ENCODE peak calls at places on chromosome 4, in seven cellular contexts. One of them, this sample, is unnamed.

GRCh38 chr4:74181225-74181624 is 23.3 kb downstream of the MTHFD2L start:
- DNase-seq in activated T-helper 1 cell treated with Interleukin-2 at 50 U/mL for 16 hours: no peak
- DNase-seq in WTC11: no peak
- DNase-seq in activated CD8-positive, alpha-beta memory T cell treated with anti-CD3 and anti-CD28 coated beads for 4 hours: no peak
- DNase-seq in neuronal stem cell: no peak
- DNase-seq in osteoblast: no peak
- DNase-seq in CD4-positive, alpha-beta T cell: no peak
- DNase-seq in this sample: no peak

GRCh38 chr4:81470456-81471327 is 1.0 kb downstream of the RASGEF1B start:
- DNase-seq in activated T-helper 1 cell treated with Interleukin-2 at 50 U/mL for 16 hours: no peak
- DNase-seq in WTC11: peak; percentile 29
- DNase-seq in activated CD8-positive, alpha-beta memory T cell treated with anti-CD3 and anti-CD28 coated beads for 4 hours: peak; percentile 14
- DNase-seq in neuronal stem cell: no peak
- DNase-seq in osteoblast: peak; percentile 58
- DNase-seq in CD4-positive, alpha-beta T cell: peak; percentile 18
- DNase-seq in this sample: peak; percentile 79

GRCh38 chr4:184293552-184293951 is 75.9 kb upstream of the ENPP6 start:
- DNase-seq in activated T-helper 1 cell treated with Interleukin-2 at 50 U/mL for 16 hours: no peak
- DNase-seq in WTC11: no peak
- DNase-seq in activated CD8-positive, alpha-beta memory T cell treated with anti-CD3 and anti-CD28 coated beads for 4 hours: no peak
- DNase-seq in neuronal stem cell: no peak
- DNase-seq in osteoblast: no peak
- DNase-seq in CD4-positive, alpha-beta T cell: no peak
- DNase-seq in this sample: no peak

GRCh38 chr4:173357939-173358338 is 12.8 kb upstream of the SAP30 start:
- DNase-seq in activated T-helper 1 cell treated with Interleukin-2 at 50 U/mL for 16 hours: no peak
- DNase-seq in WTC11: no peak
- DNase-seq in activated CD8-positive, alpha-beta memory T cell treated with anti-CD3 and anti-CD28 coated beads for 4 hours: no peak
- DNase-seq in neuronal stem cell: no peak
- DNase-seq in osteoblast: no peak
- DNase-seq in CD4-positive, alpha-beta T cell: no peak
- DNase-seq in this sample: no peak

GRCh38 chr4:88533088-88533790 is 9.7 kb upstream of the PYURF start:
- DNase-seq in activated T-helper 1 cell treated with Interleukin-2 at 50 U/mL for 16 hours: no peak
- DNase-seq in WTC11: no peak
- DNase-seq in activated CD8-positive, alpha-beta memory T cell treated with anti-CD3 and anti-CD28 coated beads for 4 hours: no peak
- DNase-seq in neuronal stem cell: no peak
- DNase-seq in osteoblast: no peak
- DNase-seq in CD4-positive, alpha-beta T cell: no peak
- DNase-seq in this sample: no peak

GRCh38 chr4:25397305-25397704 is 20.2 kb downstream of the ANAPC4 start:
- DNase-seq in activated T-helper 1 cell treated with Interleukin-2 at 50 U/mL for 16 hours: no peak
- DNase-seq in WTC11: no peak
- DNase-seq in activated CD8-positive, alpha-beta memory T cell treated with anti-CD3 and anti-CD28 coated beads for 4 hours: no peak
- DNase-seq in neuronal stem cell: no peak
- DNase-seq in osteoblast: no peak
- DNase-seq in CD4-positive, alpha-beta T cell: no peak
- DNase-seq in this sample: no peak

GRCh38 chr4:24126776-24127175 is 236.9 kb upstream of the PPARGC1A start:
- DNase-seq in activated T-helper 1 cell treated with Interleukin-2 at 50 U/mL for 16 hours: no peak
- DNase-seq in WTC11: no peak
- DNase-seq in activated CD8-positive, alpha-beta memory T cell treated with anti-CD3 and anti-CD28 coated beads for 4 hours: no peak
- DNase-seq in neuronal stem cell: no peak
- DNase-seq in osteoblast: no peak
- DNase-seq in CD4-positive, alpha-beta T cell: no peak
- DNase-seq in this sample: no peak

GRCh38 chr4:122716825-122717448 is 15.6 kb upstream of the BBS12 start:
- DNase-seq in activated T-helper 1 cell treated with Interleukin-2 at 50 U/mL for 16 hours: peak; percentile 41
- DNase-seq in WTC11: peak; percentile 76
- DNase-seq in activated CD8-positive, alpha-beta memory T cell treated with anti-CD3 and anti-CD28 coated beads for 4 hours: peak; percentile 50
- DNase-seq in neuronal stem cell: peak; percentile 43
- DNase-seq in osteoblast: peak; percentile 90
- DNase-seq in CD4-positive, alpha-beta T cell: peak; percentile 58
- DNase-seq in this sample: peak; percentile 29

GRCh38 chr4:4864940-4865704 is 5.7 kb downstream of the MSX1 start:
- DNase-seq in activated T-helper 1 cell treated with Interleukin-2 at 50 U/mL for 16 hours: no peak
- DNase-seq in WTC11: peak; percentile 47
- DNase-seq in activated CD8-positive, alpha-beta memory T cell treated with anti-CD3 and anti-CD28 coated beads for 4 hours: no peak
- DNase-seq in neuronal stem cell: no peak
- DNase-seq in osteoblast: no peak
- DNase-seq in CD4-positive, alpha-beta T cell: no peak
- DNase-seq in this sample: no peak

GRCh38 chr4:145012841-145013240 is 85.2 kb downstream of the ANAPC10 start:
- DNase-seq in activated T-helper 1 cell treated with Interleukin-2 at 50 U/mL for 16 hours: no peak
- DNase-seq in WTC11: no peak
- DNase-seq in activated CD8-positive, alpha-beta memory T cell treated with anti-CD3 and anti-CD28 coated beads for 4 hours: no peak
- DNase-seq in neuronal stem cell: no peak
- DNase-seq in osteoblast: no peak
- DNase-seq in CD4-positive, alpha-beta T cell: no peak
- DNase-seq in this sample: no peak

GRCh38 chr4:21811576-21811975 is 137.0 kb downstream of the KCNIP4 start:
- DNase-seq in activated T-helper 1 cell treated with Interleukin-2 at 50 U/mL for 16 hours: no peak
- DNase-seq in WTC11: no peak
- DNase-seq in activated CD8-positive, alpha-beta memory T cell treated with anti-CD3 and anti-CD28 coated beads for 4 hours: no peak
- DNase-seq in neuronal stem cell: no peak
- DNase-seq in osteoblast: no peak
- DNase-seq in CD4-positive, alpha-beta T cell: no peak
- DNase-seq in this sample: no peak

GRCh38 chr4:2352729-2353221 is 65.7 kb downstream of the ZFYVE28 start:
- DNase-seq in activated T-helper 1 cell treated with Interleukin-2 at 50 U/mL for 16 hours: no peak
- DNase-seq in WTC11: no peak
- DNase-seq in activated CD8-positive, alpha-beta memory T cell treated with anti-CD3 and anti-CD28 coated beads for 4 hours: no peak
- DNase-seq in neuronal stem cell: no peak
- DNase-seq in osteoblast: no peak
- DNase-seq in CD4-positive, alpha-beta T cell: no peak
- DNase-seq in this sample: no peak

GRCh38 chr4:87896020-87896621 is 63.4 kb downstream of the MEPE start:
- DNase-seq in activated T-helper 1 cell treated with Interleukin-2 at 50 U/mL for 16 hours: no peak
- DNase-seq in WTC11: no peak
- DNase-seq in activated CD8-positive, alpha-beta memory T cell treated with anti-CD3 and anti-CD28 coated beads for 4 hours: no peak
- DNase-seq in neuronal stem cell: no peak
- DNase-seq in osteoblast: peak; percentile 78
- DNase-seq in CD4-positive, alpha-beta T cell: no peak
- DNase-seq in this sample: no peak

GRCh38 chr4:132437117-132437516 is 712.0 kb upstream of the PCDH10 start:
- DNase-seq in activated T-helper 1 cell treated with Interleukin-2 at 50 U/mL for 16 hours: no peak
- DNase-seq in WTC11: no peak
- DNase-seq in activated CD8-positive, alpha-beta memory T cell treated with anti-CD3 and anti-CD28 coated beads for 4 hours: no peak
- DNase-seq in neuronal stem cell: no peak
- DNase-seq in osteoblast: no peak
- DNase-seq in CD4-positive, alpha-beta T cell: no peak
- DNase-seq in this sample: no peak

GRCh38 chr4:2085496-2085901 is 26.4 kb downstream of the NAT8L start:
- DNase-seq in activated T-helper 1 cell treated with Interleukin-2 at 50 U/mL for 16 hours: no peak
- DNase-seq in WTC11: no peak
- DNase-seq in activated CD8-positive, alpha-beta memory T cell treated with anti-CD3 and anti-CD28 coated beads for 4 hours: no peak
- DNase-seq in neuronal stem cell: no peak
- DNase-seq in osteoblast: peak; percentile 30
- DNase-seq in CD4-positive, alpha-beta T cell: no peak
- DNase-seq in this sample: no peak

GRCh38 chr4:164874791-164875190 is 2.2 kb upstream of the APELA start:
- DNase-seq in activated T-helper 1 cell treated with Interleukin-2 at 50 U/mL for 16 hours: no peak
- DNase-seq in WTC11: no peak
- DNase-seq in activated CD8-positive, alpha-beta memory T cell treated with anti-CD3 and anti-CD28 coated beads for 4 hours: no peak
- DNase-seq in neuronal stem cell: no peak
- DNase-seq in osteoblast: no peak
- DNase-seq in CD4-positive, alpha-beta T cell: no peak
- DNase-seq in this sample: no peak

GRCh38 chr4:55528495-55528894 is 18.2 kb downstream of the CLOCK start:
- DNase-seq in activated T-helper 1 cell treated with Interleukin-2 at 50 U/mL for 16 hours: no peak
- DNase-seq in WTC11: no peak
- DNase-seq in activated CD8-positive, alpha-beta memory T cell treated with anti-CD3 and anti-CD28 coated beads for 4 hours: no peak
- DNase-seq in neuronal stem cell: no peak
- DNase-seq in osteoblast: no peak
- DNase-seq in CD4-positive, alpha-beta T cell: no peak
- DNase-seq in this sample: no peak

GRCh38 chr4:80471701-80472100 is 136.2 kb downstream of the CFAP299 start:
- DNase-seq in activated T-helper 1 cell treated with Interleukin-2 at 50 U/mL for 16 hours: no peak
- DNase-seq in WTC11: peak; percentile 59
- DNase-seq in activated CD8-positive, alpha-beta memory T cell treated with anti-CD3 and anti-CD28 coated beads for 4 hours: no peak
- DNase-seq in neuronal stem cell: no peak
- DNase-seq in osteoblast: no peak
- DNase-seq in CD4-positive, alpha-beta T cell: no peak
- DNase-seq in this sample: no peak

GRCh38 chr4:113064244-113064643 is 14.8 kb downstream of the ANK2 start:
- DNase-seq in activated T-helper 1 cell treated with Interleukin-2 at 50 U/mL for 16 hours: no peak
- DNase-seq in WTC11: peak; percentile 82
- DNase-seq in activated CD8-positive, alpha-beta memory T cell treated with anti-CD3 and anti-CD28 coated beads for 4 hours: no peak
- DNase-seq in neuronal stem cell: peak; percentile 87
- DNase-seq in osteoblast: no peak
- DNase-seq in CD4-positive, alpha-beta T cell: no peak
- DNase-seq in this sample: no peak

GRCh38 chr4:78186597-78187543 is 129.7 kb downstream of the FRAS1 start:
- DNase-seq in activated T-helper 1 cell treated with Interleukin-2 at 50 U/mL for 16 hours: no peak
- DNase-seq in WTC11: no peak
- DNase-seq in activated CD8-positive, alpha-beta memory T cell treated with anti-CD3 and anti-CD28 coated beads for 4 hours: no peak
- DNase-seq in neuronal stem cell: no peak
- DNase-seq in osteoblast: no peak
- DNase-seq in CD4-positive, alpha-beta T cell: no peak
- DNase-seq in this sample: no peak

GRCh38 chr4:176753049-176753448 is 39.7 kb downstream of the VEGFC start:
- DNase-seq in activated T-helper 1 cell treated with Interleukin-2 at 50 U/mL for 16 hours: no peak
- DNase-seq in WTC11: no peak
- DNase-seq in activated CD8-positive, alpha-beta memory T cell treated with anti-CD3 and anti-CD28 coated beads for 4 hours: no peak
- DNase-seq in neuronal stem cell: no peak
- DNase-seq in osteoblast: peak; percentile 23
- DNase-seq in CD4-positive, alpha-beta T cell: no peak
- DNase-seq in this sample: peak; percentile 27

GRCh38 chr4:137200322-137200721 is 332.0 kb downstream of the PCDH18 start:
- DNase-seq in activated T-helper 1 cell treated with Interleukin-2 at 50 U/mL for 16 hours: no peak
- DNase-seq in WTC11: no peak
- DNase-seq in activated CD8-positive, alpha-beta memory T cell treated with anti-CD3 and anti-CD28 coated beads for 4 hours: no peak
- DNase-seq in neuronal stem cell: no peak
- DNase-seq in osteoblast: no peak
- DNase-seq in CD4-positive, alpha-beta T cell: no peak
- DNase-seq in this sample: peak; percentile 32

GRCh38 chr4:101103381-101104142 is 243.8 kb downstream of the PPP3CA start:
- DNase-seq in activated T-helper 1 cell treated with Interleukin-2 at 50 U/mL for 16 hours: no peak
- DNase-seq in WTC11: no peak
- DNase-seq in activated CD8-positive, alpha-beta memory T cell treated with anti-CD3 and anti-CD28 coated beads for 4 hours: no peak
- DNase-seq in neuronal stem cell: no peak
- DNase-seq in osteoblast: no peak
- DNase-seq in CD4-positive, alpha-beta T cell: no peak
- DNase-seq in this sample: peak; percentile 7

GRCh38 chr4:141449927-141450326 is 186.5 kb upstream of the IL15 start:
- DNase-seq in activated T-helper 1 cell treated with Interleukin-2 at 50 U/mL for 16 hours: no peak
- DNase-seq in WTC11: no peak
- DNase-seq in activated CD8-positive, alpha-beta memory T cell treated with anti-CD3 and anti-CD28 coated beads for 4 hours: no peak
- DNase-seq in neuronal stem cell: no peak
- DNase-seq in osteoblast: no peak
- DNase-seq in CD4-positive, alpha-beta T cell: no peak
- DNase-seq in this sample: no peak

GRCh38 chr4:8038702-8039251 is 99.1 kb upstream of the AFAP1 start:
- DNase-seq in activated T-helper 1 cell treated with Interleukin-2 at 50 U/mL for 16 hours: no peak
- DNase-seq in WTC11: no peak
- DNase-seq in activated CD8-positive, alpha-beta memory T cell treated with anti-CD3 and anti-CD28 coated beads for 4 hours: no peak
- DNase-seq in neuronal stem cell: no peak
- DNase-seq in osteoblast: peak; percentile 34
- DNase-seq in CD4-positive, alpha-beta T cell: no peak
- DNase-seq in this sample: no peak